ENCODE peak calls at places on chromosomes 12 and 14, in seven cellular contexts. H is aorta; K is ovary; X is NCI-H1694; I is EL; M is SW 1271; F is activated T-cell treated with anti-CD3 and anti-CD28 coated beads, Interleukin-2, amount 50 U/mL, for 72 hours. P is an unnamed sample.

GRCh38 chr12:111201036-111201435 is 167.9 kb downstream of the PHETA1 start:
- DNase-seq in H (no peak), K (no peak), X (peak; percentile 64), I (no peak), M (no peak), F (no peak), P (no peak)

GRCh38 chr14:70289138-70289537 is 70.3 kb downstream of the COX16 start:
- DNase-seq in H (no peak), K (no peak), X (no peak), I (no peak), M (no peak), F (peak; percentile 47), P (no peak)

GRCh38 chr14:74512431-74512830 is 18.9 kb downstream of the ISCA2 start:
- DNase-seq in H (peak; percentile 50), K (no peak), X (no peak), I (no peak), M (no peak), F (no peak), P (no peak)

GRCh38 chr14:74962493-74962892 is 7.1 kb upstream of the PGF start:
- DNase-seq in H (peak; percentile 9), K (no peak), X (no peak), I (no peak), M (no peak), F (no peak), P (no peak)

GRCh38 chr12:47797432-47797831 is 22.3 kb downstream of the HDAC7 start:
- DNase-seq in H (no peak), K (no peak), X (no peak), I (no peak), M (no peak), F (no peak), P (no peak)

GRCh38 chr14:50362791-50363733 is 33.6 kb downstream of the CDKL1 start:
- DNase-seq in H (no peak), K (no peak), X (no peak), I (no peak), M (no peak), F (peak; percentile 37), P (peak; percentile 16)

GRCh38 chr12:126309278-126309677 is 1244.0 kb downstream of the AACS start:
- DNase-seq in H (no peak), K (no peak), X (no peak), I (no peak), M (no peak), F (no peak), P (no peak)

GRCh38 chr12:63064080-63064479 is 86.9 kb downstream of the AVPR1A start:
- DNase-seq in H (no peak), K (no peak), X (no peak), I (peak; percentile 73), M (no peak), F (no peak), P (peak; percentile 66)

GRCh38 chr14:44041700-44042099 is 465.4 kb downstream of the FSCB start:
- DNase-seq in H (no peak), K (no peak), X (no peak), I (no peak), M (no peak), F (no peak), P (no peak)

GRCh38 chr12:89117448-89118034 is 234.8 kb downstream of the DUSP6 start:
- DNase-seq in H (no peak), K (no peak), X (no peak), I (peak; percentile 3), M (no peak), F (no peak), P (peak; percentile 9)